ENCODE peak calls at places on chromosome 12, in four cellular contexts. L, P, V and S are unnamed samples.

GRCh38 chr12:14416658-14417057 is 51.2 kb downstream of the ATF7IP start:
- DNase-seq in L (no peak), P (peak; percentile 40), V (no peak), S (no peak)

GRCh38 chr12:49792181-49792970 is 35.8 kb downstream of the NCKAP5L start:
- DNase-seq in L (no peak), P (no peak), V (no peak), S (no peak)

GRCh38 chr12:52335598-52336262 is 14.5 kb upstream of the KRT83 start:
- DNase-seq in L (no peak), P (no peak), V (no peak), S (no peak)

GRCh38 chr12:124694250-124694649 is 126.8 kb upstream of the NCOR2 start:
- DNase-seq in L (no peak), P (no peak), V (no peak), S (no peak)

GRCh38 chr12:121390856-121391255 is 9.1 kb upstream of the RNF34 start:
- DNase-seq in L (no peak), P (no peak), V (no peak), S (no peak)

GRCh38 chr12:76284816-76285750 is 63.1 kb downstream of the BBS10 start:
- DNase-seq in L (no peak), P (no peak), V (no peak), S (no peak)

GRCh38 chr12:94269316-94269999 is 121.1 kb downstream of the PLXNC1 start:
- DNase-seq in L (no peak), P (no peak), V (no peak), S (no peak)

GRCh38 chr12:130164931-130165330 is 2.7 kb downstream of the FZD10 start:
- DNase-seq in L (no peak), P (no peak), V (no peak), S (no peak)

GRCh38 chr12:54439096-54439495 is 20.0 kb upstream of the ITGA5 start:
- DNase-seq in L (no peak), P (no peak), V (no peak), S (no peak)

GRCh38 chr12:11836282-11836963 is 186.9 kb downstream of the ETV6 start:
- DNase-seq in L (peak; percentile 69), P (no peak), V (no peak), S (peak; percentile 96)

GRCh38 chr12:21662122-21662792 is 4.6 kb upstream of the LDHB start:
- DNase-seq in L (no peak), P (no peak), V (no peak), S (no peak)

GRCh38 chr12:90842477-90842876 is 112.5 kb downstream of the CCER1 start:
- DNase-seq in L (no peak), P (no peak), V (no peak), S (no peak)

GRCh38 chr12:108403952-108404351 is 64.8 kb upstream of the CMKLR1 start:
- DNase-seq in L (no peak), P (no peak), V (no peak), S (no peak)

GRCh38 chr12:98352218-98352811 is 163.1 kb upstream of the TMPO start:
- DNase-seq in L (no peak), P (peak; percentile 55), V (no peak), S (no peak)

GRCh38 chr12:79183003-79183402 is 318.4 kb downstream of the SYT1 start:
- DNase-seq in L (no peak), P (no peak), V (no peak), S (no peak)